ENCODE peak calls at places on chromosome 11, in five cellular contexts. N is astrocyte, R is SK-N-SH, Z is GM23338, L is keratinocyte. W is an unnamed sample.
A peak's percentile ranks its signal among the peaks of the same experiment; 100 is the strongest.

GRCh38 chr11:134574947-134575346 is 162.9 kb upstream of the B3GAT1 start:
- DNase-seq in N (no peak), R (no peak), Z (no peak), L (no peak), W (no peak)

GRCh38 chr11:64366751-64367150 is 7.8 kb downstream of the RPS6KA4 start:
- DNase-seq in N (peak; percentile 29), R (no peak), Z (no peak), L (no peak), W (peak; percentile 83)

GRCh38 chr11:65625628-65626342 is 10.2 kb downstream of the PCNX3 start:
- DNase-seq in N (no peak), R (peak; percentile 89), Z (peak; percentile 75), L (no peak), W (no peak)

GRCh38 chr11:106127604-106128003 is 50.1 kb downstream of the AASDHPPT start:
- DNase-seq in N (no peak), R (no peak), Z (no peak), L (no peak), W (peak; percentile 21)

GRCh38 chr11:1482581-1483444 is 3.8 kb downstream of the MOB2 start:
- DNase-seq in N (no peak), R (no peak), Z (peak; percentile 39), L (no peak), W (no peak)

GRCh38 chr11:46102843-46103242 is 18.4 kb downstream of the PHF21A start:
- DNase-seq in N (no peak), R (no peak), Z (no peak), L (no peak), W (no peak)

GRCh38 chr11:96254087-96254486 is 88.9 kb downstream of the MAML2 start:
- DNase-seq in N (peak; percentile 88), R (no peak), Z (peak; percentile 22), L (no peak), W (no peak)

GRCh38 chr11:66267379-66268209 is 845 bp upstream of the RAB1B start:
- DNase-seq in N (peak; percentile 64), R (peak; percentile 96), Z (peak; percentile 92), L (no peak), W (peak; percentile 81)

GRCh38 chr11:14213006-14213405 is 146.0 kb downstream of the RRAS2 start:
- DNase-seq in N (no peak), R (no peak), Z (no peak), L (no peak), W (no peak)

GRCh38 chr11:13338437-13339069 is 61.0 kb downstream of the BMAL1 start:
- DNase-seq in N (peak; percentile 54), R (no peak), Z (no peak), L (no peak), W (peak; percentile 58)

GRCh38 chr11:6629892-6630631 is 10.8 kb upstream of the TPP1 start:
- DNase-seq in N (no peak), R (no peak), Z (peak; percentile 87), L (no peak), W (no peak)

GRCh38 chr11:9639099-9639498 is 24.8 kb upstream of the SWAP70 start:
- DNase-seq in N (no peak), R (no peak), Z (no peak), L (no peak), W (no peak)

GRCh38 chr11:73838443-73839122 is 38.1 kb downstream of the COA4 start:
- DNase-seq in N (peak; percentile 67), R (no peak), Z (peak; percentile 45), L (no peak), W (no peak)
- H3K4me2 ChIP-seq in N (peak overlapping the region; percentile 35), R (peak overlapping the region; percentile 49), Z (no peak overlapping the region), L (no peak overlapping the region), W (no peak overlapping the region)

GRCh38 chr11:129788278-129788677 is 27.4 kb upstream of the TMEM45B start:
- DNase-seq in N (no peak), R (no peak), Z (no peak), L (no peak), W (peak; percentile 36)
- H3K4me1 ChIP-seq in N (no peaks in the 10 kb centered on the region), R (no peaks in the 10 kb centered on the region), Z (no peaks in the 10 kb centered on the region), L (peaks cover 9% of the 10 kb centered on the region), W (peaks cover 36% of the 10 kb centered on the region)

GRCh38 chr11:76745561-76746207 is 37.5 kb upstream of the TSKU start:
- DNase-seq in N (no peak), R (no peak), Z (no peak), L (no peak), W (no peak)

GRCh38 chr11:76744186-76745058 is 38.7 kb upstream of the TSKU start:
- DNase-seq in N (no peak), R (peak; percentile 32), Z (no peak), L (no peak), W (no peak)

GRCh38 chr11:76747428-76747979 is 35.7 kb upstream of the TSKU start:
- DNase-seq in N (no peak), R (no peak), Z (no peak), L (no peak), W (no peak)

GRCh38 chr11:76742912-76743311 is 40.2 kb upstream of the TSKU start:
- DNase-seq in N (no peak), R (no peak), Z (no peak), L (no peak), W (no peak)

DNA sequence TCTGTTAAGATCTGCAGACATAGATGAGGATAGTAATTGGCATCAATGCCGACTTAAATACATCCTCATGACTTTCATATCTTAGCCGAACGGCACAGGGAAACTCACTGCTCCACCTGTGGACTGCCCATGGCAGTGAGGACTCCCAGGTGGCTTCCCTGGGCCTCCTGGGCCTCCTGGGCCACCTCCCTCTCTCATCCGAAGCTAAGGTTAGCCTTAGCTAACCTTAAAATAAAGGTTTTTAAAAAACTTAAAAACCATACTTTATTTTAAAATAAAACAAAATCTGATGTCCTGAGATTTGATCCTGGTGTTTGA is 38.1 kb upstream of the TSKU start:
- DNase-seq in N (no peak), R (no peak), Z (no peak), L (no peak), W (no peak)
- H3K4me2 ChIP-seq in N (no peak overlapping the region), R (no peak overlapping the region), Z (no peak overlapping the region), L (no peak overlapping the region), W (no peak overlapping the region)

DNA sequence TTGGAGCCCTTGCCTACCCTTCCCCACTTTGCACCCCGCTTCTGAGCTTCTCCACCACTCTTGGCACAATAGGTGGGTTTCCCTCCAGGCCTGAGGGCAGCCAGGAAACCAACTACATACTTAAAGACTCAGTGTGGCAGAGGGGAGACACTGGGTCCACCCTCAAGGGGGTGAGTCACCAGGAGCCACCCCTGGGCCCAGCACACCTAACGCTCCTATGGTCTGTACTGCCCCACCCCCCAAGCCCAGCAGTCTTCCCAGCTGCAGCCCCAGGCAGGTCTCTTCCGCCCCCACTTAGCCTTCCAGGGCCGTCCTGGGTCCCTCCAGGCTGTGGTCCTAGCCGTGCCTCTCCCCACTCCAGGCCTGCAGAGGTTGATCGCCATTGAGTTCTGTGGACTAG is 3.2 kb upstream of the TMPRSS13 start:
- DNase-seq in N (no peak), R (no peak), Z (no peak), L (no peak), W (no peak)
- H3K4me1 ChIP-seq in N (no peaks in the 10 kb centered on the region), R (peaks cover 5% of the 10 kb centered on the region), Z (peaks cover 19% of the 10 kb centered on the region), L (peaks cover 13% of the 10 kb centered on the region), W (peaks cover 15% of the 10 kb centered on the region)

W was measured in PC-3.